ENCODE peak calls at places on chromosomes 7 and 10, in five cellular contexts. One of them, this sample, is unnamed.

GRCh38 chr7:24018331-24018730 is 265.7 kb upstream of the NPY start:
- DNase-seq in neural crest cell: no peak
- DNase-seq in BJ: no peak
- DNase-seq in GM13977: no peak
- DNase-seq in cardiac muscle cell: no peak
- DNase-seq in this sample: no peak

GRCh38 chr7:75776295-75776971 is 4.4 kb upstream of the CCL26 start:
- DNase-seq in neural crest cell: no peak
- DNase-seq in BJ: peak; percentile 74
- DNase-seq in GM13977: no peak
- DNase-seq in cardiac muscle cell: no peak
- DNase-seq in this sample: peak; percentile 86

GRCh38 chr10:110676016-110676415 is 31.9 kb downstream of the RBM20 start:
- DNase-seq in neural crest cell: no peak
- DNase-seq in BJ: no peak
- DNase-seq in GM13977: no peak
- DNase-seq in cardiac muscle cell: no peak
- DNase-seq in this sample: no peak

GRCh38 chr7:31540786-31541185 is 26.9 kb downstream of the ITPRID1 start:
- DNase-seq in neural crest cell: no peak
- DNase-seq in BJ: no peak
- DNase-seq in GM13977: no peak
- DNase-seq in cardiac muscle cell: no peak
- DNase-seq in this sample: no peak

GRCh38 chr7:23347682-23348180 is 48.6 kb downstream of the MALSU1 start:
- DNase-seq in neural crest cell: no peak
- DNase-seq in BJ: peak; percentile 75
- DNase-seq in GM13977: no peak
- DNase-seq in cardiac muscle cell: no peak
- DNase-seq in this sample: peak; percentile 32

GRCh38 chr7:24834150-24834798 is 77.0 kb upstream of the GSDME start:
- DNase-seq in neural crest cell: no peak
- DNase-seq in BJ: no peak
- DNase-seq in GM13977: peak; percentile 9
- DNase-seq in cardiac muscle cell: no peak
- DNase-seq in this sample: no peak

GRCh38 chr10:44963772-44964633 is 4.4 kb downstream of the RASSF4 start:
- DNase-seq in neural crest cell: peak; percentile 67
- DNase-seq in BJ: no peak
- DNase-seq in GM13977: peak; percentile 13
- DNase-seq in cardiac muscle cell: peak; percentile 68
- DNase-seq in this sample: no peak

GRCh38 chr7:51316262-51316665 is 345 bp downstream of the COBL start:
- DNase-seq in neural crest cell: no peak
- DNase-seq in BJ: no peak
- DNase-seq in GM13977: peak; percentile 45
- DNase-seq in cardiac muscle cell: no peak
- DNase-seq in this sample: no peak

GRCh38 chr10:126422561-126422960 is 34.3 kb upstream of the ADAM12 start:
- DNase-seq in neural crest cell: no peak
- DNase-seq in BJ: no peak
- DNase-seq in GM13977: no peak
- DNase-seq in cardiac muscle cell: no peak
- DNase-seq in this sample: no peak

GRCh38 chr7:142878315-142878714 is 7.2 kb downstream of the TRPV6 start:
- DNase-seq in neural crest cell: no peak
- DNase-seq in BJ: no peak
- DNase-seq in GM13977: no peak
- DNase-seq in cardiac muscle cell: no peak
- DNase-seq in this sample: no peak

DNA sequence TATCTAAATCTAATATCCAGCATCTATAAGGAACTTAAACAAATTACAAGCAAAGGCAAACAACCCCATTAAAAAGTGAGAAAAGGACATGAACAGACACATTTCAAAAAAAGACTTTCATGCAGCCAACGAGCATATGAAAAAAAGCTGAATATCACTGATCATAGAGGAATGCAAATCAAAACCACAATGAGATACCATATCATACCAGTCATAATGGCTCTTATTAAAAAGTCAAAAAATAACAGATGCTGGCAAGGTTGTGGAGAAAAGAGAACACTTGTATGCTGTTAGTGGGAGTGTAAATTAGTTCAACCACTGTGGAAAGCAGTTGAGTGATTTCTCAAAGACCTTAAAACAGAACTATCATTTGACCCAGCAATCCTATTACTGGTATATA is 334.4 kb upstream of the CACNA2D1 start:
- DNase-seq in neural crest cell: no peak
- DNase-seq in BJ: no peak
- DNase-seq in GM13977: no peak
- DNase-seq in cardiac muscle cell: no peak
- DNase-seq in this sample: no peak
- TF ChIP-seq CTCF in neural crest cell: no peak
- TF ChIP-seq CTCF in BJ: no peak
- TF ChIP-seq CTCF in GM13977: no peak
- TF ChIP-seq CTCF in cardiac muscle cell: no peak
- TF ChIP-seq CTCF in this sample: no peak

GRCh38 chr10:84205853-84206513 is 11.6 kb downstream of the CDHR1 start:
- DNase-seq in neural crest cell: no peak
- DNase-seq in BJ: no peak
- DNase-seq in GM13977: no peak
- DNase-seq in cardiac muscle cell: no peak
- DNase-seq in this sample: no peak
- TF ChIP-seq CTCF in neural crest cell: peak; percentile 7
- TF ChIP-seq CTCF in BJ: no peak
- TF ChIP-seq CTCF in GM13977: no peak
- TF ChIP-seq CTCF in cardiac muscle cell: no peak
- TF ChIP-seq CTCF in this sample: no peak

DNA sequence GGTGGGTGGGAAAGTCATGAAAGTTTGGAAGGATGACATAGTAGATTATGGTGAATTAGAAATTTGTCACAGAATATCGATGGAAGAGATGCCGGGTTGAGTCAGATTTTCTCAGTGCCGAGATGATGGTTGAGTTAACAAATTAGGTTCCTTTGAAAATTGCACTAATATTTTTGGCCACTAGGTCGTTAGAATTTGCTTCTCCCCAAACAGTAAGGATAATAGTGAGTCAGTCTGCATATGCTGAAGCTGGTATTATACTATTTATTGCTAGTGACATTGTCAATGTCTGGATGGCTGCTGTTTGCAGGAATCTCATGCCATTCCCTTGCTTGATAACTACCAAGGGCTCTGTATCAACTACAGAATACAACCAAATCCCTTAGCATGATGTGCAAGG is 37.7 kb upstream of the MINDY3 start:
- DNase-seq in neural crest cell: no peak
- DNase-seq in BJ: no peak
- DNase-seq in GM13977: no peak
- DNase-seq in cardiac muscle cell: no peak
- DNase-seq in this sample: no peak
- TF ChIP-seq CTCF in neural crest cell: peak; percentile 51
- TF ChIP-seq CTCF in BJ: peak; percentile 35
- TF ChIP-seq CTCF in GM13977: peak; percentile 16
- TF ChIP-seq CTCF in cardiac muscle cell: peak; percentile 42
- TF ChIP-seq CTCF in this sample: peak; percentile 33

GRCh38 chr7:99272476-99273045 is at the start of gene MYH16:
- DNase-seq in neural crest cell: no peak
- DNase-seq in BJ: no peak
- DNase-seq in GM13977: no peak
- DNase-seq in cardiac muscle cell: no peak
- DNase-seq in this sample: no peak

GRCh38 chr7:99275496-99275895 is 2.9 kb downstream of the MYH16 start:
- DNase-seq in neural crest cell: no peak
- DNase-seq in BJ: no peak
- DNase-seq in GM13977: no peak
- DNase-seq in cardiac muscle cell: no peak
- DNase-seq in this sample: no peak

DNA sequence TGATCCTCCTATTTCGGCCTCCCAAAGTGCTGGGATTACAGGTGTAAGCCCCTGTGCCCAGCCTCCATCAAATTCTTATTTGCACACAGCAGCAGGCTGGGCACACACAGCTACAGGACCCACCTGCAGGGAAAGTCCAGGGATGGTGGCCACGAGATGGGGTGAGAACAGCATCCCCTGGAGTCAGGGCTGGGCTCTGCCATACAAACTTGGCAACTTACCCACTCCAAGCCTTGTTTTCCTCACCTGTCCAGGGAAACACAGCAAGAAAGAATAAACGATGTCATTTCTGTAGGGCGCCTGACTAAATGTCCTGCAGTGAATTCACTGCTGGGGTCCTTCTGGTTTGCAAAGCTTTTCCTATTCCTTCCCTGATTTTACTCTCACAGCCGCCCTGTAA is 5.5 kb downstream of the MYH16 start:
- DNase-seq in neural crest cell: no peak
- DNase-seq in BJ: no peak
- DNase-seq in GM13977: no peak
- DNase-seq in cardiac muscle cell: no peak
- DNase-seq in this sample: no peak
- TF ChIP-seq CTCF in neural crest cell: no peak
- TF ChIP-seq CTCF in BJ: no peak
- TF ChIP-seq CTCF in GM13977: no peak
- TF ChIP-seq CTCF in cardiac muscle cell: no peak
- TF ChIP-seq CTCF in this sample: no peak

GRCh38 chr7:155339474-155339873 is 41.8 kb downstream of the INSIG1 start:
- DNase-seq in neural crest cell: no peak
- DNase-seq in BJ: no peak
- DNase-seq in GM13977: no peak
- DNase-seq in cardiac muscle cell: no peak
- DNase-seq in this sample: no peak
- TF ChIP-seq CTCF in neural crest cell: no peak
- TF ChIP-seq CTCF in BJ: no peak
- TF ChIP-seq CTCF in GM13977: no peak
- TF ChIP-seq CTCF in cardiac muscle cell: no peak
- TF ChIP-seq CTCF in this sample: no peak

GRCh38 chr7:139777304-139777890 is 401 bp downstream of the HIPK2 start:
- DNase-seq in neural crest cell: peak; percentile 18
- DNase-seq in BJ: no peak
- DNase-seq in GM13977: peak; percentile 77
- DNase-seq in cardiac muscle cell: peak; percentile 69
- DNase-seq in this sample: peak; percentile 44

GRCh38 chr7:139774376-139774775 is 3.4 kb downstream of the HIPK2 start:
- DNase-seq in neural crest cell: no peak
- DNase-seq in BJ: peak; percentile 51
- DNase-seq in GM13977: no peak
- DNase-seq in cardiac muscle cell: no peak
- DNase-seq in this sample: no peak

GRCh38 chr7:139775829-139776266 is 1.9 kb downstream of the HIPK2 start:
- DNase-seq in neural crest cell: peak; percentile 62
- DNase-seq in BJ: no peak
- DNase-seq in GM13977: peak; percentile 79
- DNase-seq in cardiac muscle cell: peak; percentile 78
- DNase-seq in this sample: peak; percentile 81

GRCh38 chr7:139777948-139778841 is at the start of gene HIPK2:
- DNase-seq in neural crest cell: peak; percentile 69
- DNase-seq in BJ: no peak
- DNase-seq in GM13977: peak; percentile 94
- DNase-seq in cardiac muscle cell: peak; percentile 90
- DNase-seq in this sample: peak; percentile 71

GRCh38 chr7:139776486-139777303 is 1.1 kb downstream of the HIPK2 start:
- DNase-seq in neural crest cell: peak; percentile 22
- DNase-seq in BJ: no peak
- DNase-seq in GM13977: peak; percentile 60
- DNase-seq in cardiac muscle cell: peak; percentile 41
- DNase-seq in this sample: peak; percentile 41
- TF ChIP-seq CTCF in neural crest cell: no peak
- TF ChIP-seq CTCF in BJ: no peak
- TF ChIP-seq CTCF in GM13977: no peak
- TF ChIP-seq CTCF in cardiac muscle cell: no peak
- TF ChIP-seq CTCF in this sample: no peak

GRCh38 chr7:149355390-149356048 is 93.5 kb downstream of the ZNF783 start:
- DNase-seq in neural crest cell: no peak
- DNase-seq in BJ: no peak
- DNase-seq in GM13977: no peak
- DNase-seq in cardiac muscle cell: peak; percentile 4
- DNase-seq in this sample: peak; percentile 9
- TF ChIP-seq CTCF in neural crest cell: no peak
- TF ChIP-seq CTCF in BJ: no peak
- TF ChIP-seq CTCF in GM13977: no peak
- TF ChIP-seq CTCF in cardiac muscle cell: no peak
- TF ChIP-seq CTCF in this sample: no peak

DNA sequence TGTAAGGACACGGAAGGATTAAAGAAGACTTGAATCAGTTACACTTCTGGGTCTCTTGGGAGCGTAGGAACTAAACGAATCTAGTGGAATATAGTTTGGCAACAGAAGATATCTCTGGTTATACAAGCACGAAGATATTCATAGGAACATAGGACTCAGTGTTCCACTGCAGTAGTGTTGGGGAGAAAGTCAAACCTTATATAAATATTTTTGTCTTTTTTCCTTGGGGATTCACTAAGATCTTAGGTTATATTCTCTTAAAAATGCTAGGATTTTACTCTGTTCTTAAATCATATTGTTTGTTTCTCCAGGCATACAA is 21.4 kb downstream of the PRKAR2B start:
- DNase-seq in neural crest cell: no peak
- DNase-seq in BJ: no peak
- DNase-seq in GM13977: no peak
- DNase-seq in cardiac muscle cell: no peak
- DNase-seq in this sample: no peak
- TF ChIP-seq CTCF in neural crest cell: no peak
- TF ChIP-seq CTCF in BJ: no peak
- TF ChIP-seq CTCF in GM13977: no peak
- TF ChIP-seq CTCF in cardiac muscle cell: no peak
- TF ChIP-seq CTCF in this sample: no peak

GRCh38 chr10:103761075-103761920 is 94.1 kb downstream of the SH3PXD2A start:
- DNase-seq in neural crest cell: no peak
- DNase-seq in BJ: no peak
- DNase-seq in GM13977: no peak
- DNase-seq in cardiac muscle cell: no peak
- DNase-seq in this sample: no peak
- TF ChIP-seq CTCF in neural crest cell: no peak
- TF ChIP-seq CTCF in BJ: no peak
- TF ChIP-seq CTCF in GM13977: no peak
- TF ChIP-seq CTCF in cardiac muscle cell: no peak
- TF ChIP-seq CTCF in this sample: no peak

This sample was measured in activated CD8-positive, alpha-beta T cell treated with anti-CD3 and anti-CD28 coated beads for 36 hours.